ENCODE peak calls at places on chromosomes 12 and 14, in nine cellular contexts. One of them, this sample, is unnamed.

GRCh38 chr12:89707992-89708792 is 446 bp downstream of the ATP2B1 start:
- DNase-seq in vagina: no peak
- DNase-seq in adrenal gland: peak; percentile 57
- DNase-seq in HepG2: no peak
- DNase-seq in CD4-positive, CD25-positive, alpha-beta regulatory T cell: peak; percentile 28
- DNase-seq in H9: peak; percentile 46
- DNase-seq in dorsolateral prefrontal cortex: no peak
- DNase-seq in body of pancreas: peak; percentile 47
- DNase-seq in H7: peak; percentile 62
- DNase-seq in this sample: peak; percentile 46

GRCh38 chr14:67729072-67729561 is 27.4 kb downstream of the RDH12 start:
- DNase-seq in adrenal gland: no peak
- DNase-seq in HepG2: peak; percentile 28
- DNase-seq in body of pancreas: peak; percentile 41
- DNase-seq in H9: peak; percentile 88
- DNase-seq in vagina: no peak
- DNase-seq in dorsolateral prefrontal cortex: no peak
- DNase-seq in H7: peak; percentile 80
- DNase-seq in CD4-positive, CD25-positive, alpha-beta regulatory T cell: no peak
- DNase-seq in this sample: peak; percentile 75

GRCh38 chr12:106303202-106303820 is 778 bp downstream of the TCP11L2 start:
- DNase-seq in body of pancreas: peak; percentile 91
- DNase-seq in dorsolateral prefrontal cortex: peak; percentile 53
- DNase-seq in HepG2: peak; percentile 62
- DNase-seq in H7: peak; percentile 88
- DNase-seq in adrenal gland: peak; percentile 85
- DNase-seq in CD4-positive, CD25-positive, alpha-beta regulatory T cell: peak; percentile 97
- DNase-seq in vagina: no peak
- DNase-seq in H9: peak; percentile 89
- DNase-seq in this sample: peak; percentile 87

GRCh38 chr12:117968084-117968789 is 553 bp downstream of the KSR2 start:
- DNase-seq in H9: peak; percentile 31
- DNase-seq in body of pancreas: no peak
- DNase-seq in adrenal gland: no peak
- DNase-seq in CD4-positive, CD25-positive, alpha-beta regulatory T cell: no peak
- DNase-seq in dorsolateral prefrontal cortex: no peak
- DNase-seq in HepG2: no peak
- DNase-seq in H7: peak; percentile 28
- DNase-seq in vagina: no peak
- DNase-seq in this sample: no peak

GRCh38 chr14:64410084-64410774 is 22.1 kb downstream of the MTHFD1 start:
- DNase-seq in vagina: no peak
- DNase-seq in dorsolateral prefrontal cortex: no peak
- DNase-seq in HepG2: peak; percentile 67
- DNase-seq in body of pancreas: no peak
- DNase-seq in CD4-positive, CD25-positive, alpha-beta regulatory T cell: no peak
- DNase-seq in H7: peak; percentile 49
- DNase-seq in H9: peak; percentile 66
- DNase-seq in adrenal gland: peak; percentile 51
- DNase-seq in this sample: no peak

GRCh38 chr12:8681129-8681902 is 16.5 kb upstream of the RIMKLB start:
- DNase-seq in body of pancreas: no peak
- DNase-seq in H7: peak; percentile 52
- DNase-seq in H9: peak; percentile 77
- DNase-seq in CD4-positive, CD25-positive, alpha-beta regulatory T cell: no peak
- DNase-seq in vagina: no peak
- DNase-seq in dorsolateral prefrontal cortex: no peak
- DNase-seq in HepG2: no peak
- DNase-seq in adrenal gland: no peak
- DNase-seq in this sample: no peak

GRCh38 chr12:129393357-129393937 is 510.4 kb downstream of the TMEM132D start:
- DNase-seq in vagina: no peak
- DNase-seq in dorsolateral prefrontal cortex: no peak
- DNase-seq in H7: no peak
- DNase-seq in adrenal gland: no peak
- DNase-seq in H9: no peak
- DNase-seq in body of pancreas: no peak
- DNase-seq in HepG2: no peak
- DNase-seq in CD4-positive, CD25-positive, alpha-beta regulatory T cell: no peak
- DNase-seq in this sample: no peak

GRCh38 chr14:103190731-103191130 is 67.5 kb downstream of the TNFAIP2 start:
- DNase-seq in body of pancreas: no peak
- DNase-seq in H9: no peak
- DNase-seq in H7: no peak
- DNase-seq in CD4-positive, CD25-positive, alpha-beta regulatory T cell: no peak
- DNase-seq in dorsolateral prefrontal cortex: no peak
- DNase-seq in HepG2: no peak
- DNase-seq in adrenal gland: no peak
- DNase-seq in vagina: no peak
- DNase-seq in this sample: no peak

GRCh38 chr12:100656806-100657205 is 83.3 kb downstream of the GAS2L3 start:
- DNase-seq in H9: no peak
- DNase-seq in HepG2: no peak
- DNase-seq in CD4-positive, CD25-positive, alpha-beta regulatory T cell: no peak
- DNase-seq in adrenal gland: no peak
- DNase-seq in dorsolateral prefrontal cortex: no peak
- DNase-seq in vagina: no peak
- DNase-seq in H7: no peak
- DNase-seq in body of pancreas: no peak
- DNase-seq in this sample: no peak

GRCh38 chr14:57486767-57487379 is 6.8 kb downstream of the CCDC198 start:
- DNase-seq in dorsolateral prefrontal cortex: no peak
- DNase-seq in H7: peak; percentile 25
- DNase-seq in vagina: no peak
- DNase-seq in HepG2: peak; percentile 41
- DNase-seq in H9: no peak
- DNase-seq in CD4-positive, CD25-positive, alpha-beta regulatory T cell: no peak
- DNase-seq in adrenal gland: no peak
- DNase-seq in body of pancreas: no peak
- DNase-seq in this sample: no peak

GRCh38 chr14:56390859-56391258 is 188.7 kb upstream of the TMEM260 start:
- DNase-seq in body of pancreas: no peak
- DNase-seq in vagina: no peak
- DNase-seq in adrenal gland: no peak
- DNase-seq in H7: no peak
- DNase-seq in CD4-positive, CD25-positive, alpha-beta regulatory T cell: no peak
- DNase-seq in HepG2: no peak
- DNase-seq in dorsolateral prefrontal cortex: no peak
- DNase-seq in H9: no peak
- DNase-seq in this sample: no peak

GRCh38 chr12:96136129-96136528 is 58.0 kb upstream of the ELK3 start:
- DNase-seq in CD4-positive, CD25-positive, alpha-beta regulatory T cell: no peak
- DNase-seq in dorsolateral prefrontal cortex: no peak
- DNase-seq in adrenal gland: no peak
- DNase-seq in H7: no peak
- DNase-seq in H9: no peak
- DNase-seq in body of pancreas: no peak
- DNase-seq in HepG2: no peak
- DNase-seq in vagina: no peak
- DNase-seq in this sample: no peak

GRCh38 chr12:79409562-79409961 is 281.2 kb downstream of the PAWR start:
- DNase-seq in body of pancreas: no peak
- DNase-seq in CD4-positive, CD25-positive, alpha-beta regulatory T cell: no peak
- DNase-seq in vagina: no peak
- DNase-seq in HepG2: no peak
- DNase-seq in adrenal gland: no peak
- DNase-seq in dorsolateral prefrontal cortex: no peak
- DNase-seq in H9: no peak
- DNase-seq in H7: no peak
- DNase-seq in this sample: no peak

GRCh38 chr12:122297494-122297893 is 31.2 kb upstream of the VPS33A start:
- DNase-seq in vagina: no peak
- DNase-seq in dorsolateral prefrontal cortex: peak; percentile 38
- DNase-seq in H9: no peak
- DNase-seq in HepG2: no peak
- DNase-seq in body of pancreas: no peak
- DNase-seq in CD4-positive, CD25-positive, alpha-beta regulatory T cell: no peak
- DNase-seq in H7: no peak
- DNase-seq in adrenal gland: no peak
- DNase-seq in this sample: no peak

GRCh38 chr12:66239295-66239694 is 50.3 kb downstream of the IRAK3 start:
- DNase-seq in body of pancreas: no peak
- DNase-seq in HepG2: no peak
- DNase-seq in H7: peak; percentile 31
- DNase-seq in vagina: no peak
- DNase-seq in dorsolateral prefrontal cortex: no peak
- DNase-seq in CD4-positive, CD25-positive, alpha-beta regulatory T cell: no peak
- DNase-seq in H9: no peak
- DNase-seq in adrenal gland: no peak
- DNase-seq in this sample: no peak

GRCh38 chr14:36068777-36069534 is 107.6 kb downstream of the PTCSC3 start:
- DNase-seq in vagina: no peak
- DNase-seq in body of pancreas: no peak
- DNase-seq in HepG2: no peak
- DNase-seq in CD4-positive, CD25-positive, alpha-beta regulatory T cell: no peak
- DNase-seq in H7: no peak
- DNase-seq in dorsolateral prefrontal cortex: no peak
- DNase-seq in adrenal gland: no peak
- DNase-seq in H9: no peak
- DNase-seq in this sample: no peak

GRCh38 chr12:30985814-30986452 is 59.4 kb downstream of the TSPAN11 start:
- DNase-seq in adrenal gland: peak; percentile 52
- DNase-seq in dorsolateral prefrontal cortex: peak; percentile 73
- DNase-seq in HepG2: peak; percentile 33
- DNase-seq in H9: peak; percentile 85
- DNase-seq in body of pancreas: peak; percentile 54
- DNase-seq in CD4-positive, CD25-positive, alpha-beta regulatory T cell: no peak
- DNase-seq in H7: peak; percentile 94
- DNase-seq in vagina: no peak
- DNase-seq in this sample: peak; percentile 32

GRCh38 chr14:69321601-69322330 is 61.8 kb downstream of the GALNT16 start:
- DNase-seq in HepG2: no peak
- DNase-seq in H7: no peak
- DNase-seq in vagina: no peak
- DNase-seq in CD4-positive, CD25-positive, alpha-beta regulatory T cell: no peak
- DNase-seq in body of pancreas: no peak
- DNase-seq in H9: no peak
- DNase-seq in dorsolateral prefrontal cortex: peak; percentile 53
- DNase-seq in adrenal gland: peak; percentile 38
- DNase-seq in this sample: no peak

GRCh38 chr14:101198398-101199027 is 295.0 kb upstream of the RTL1 start:
- DNase-seq in H7: peak; percentile 23
- DNase-seq in adrenal gland: peak; percentile 12
- DNase-seq in body of pancreas: no peak
- DNase-seq in HepG2: no peak
- DNase-seq in CD4-positive, CD25-positive, alpha-beta regulatory T cell: no peak
- DNase-seq in dorsolateral prefrontal cortex: no peak
- DNase-seq in H9: peak; percentile 7
- DNase-seq in vagina: peak; percentile 74
- DNase-seq in this sample: no peak

GRCh38 chr12:47545938-47546609 is 159.8 kb downstream of the RPAP3 start:
- DNase-seq in H9: no peak
- DNase-seq in body of pancreas: no peak
- DNase-seq in dorsolateral prefrontal cortex: no peak
- DNase-seq in CD4-positive, CD25-positive, alpha-beta regulatory T cell: no peak
- DNase-seq in vagina: no peak
- DNase-seq in adrenal gland: no peak
- DNase-seq in HepG2: no peak
- DNase-seq in H7: no peak
- DNase-seq in this sample: no peak

GRCh38 chr12:47551426-47551851 is 154.4 kb downstream of the RPAP3 start:
- DNase-seq in adrenal gland: no peak
- DNase-seq in vagina: no peak
- DNase-seq in HepG2: no peak
- DNase-seq in H7: no peak
- DNase-seq in dorsolateral prefrontal cortex: no peak
- DNase-seq in H9: no peak
- DNase-seq in CD4-positive, CD25-positive, alpha-beta regulatory T cell: no peak
- DNase-seq in body of pancreas: no peak
- DNase-seq in this sample: no peak

GRCh38 chr12:47549258-47549657 is 156.6 kb downstream of the RPAP3 start:
- DNase-seq in CD4-positive, CD25-positive, alpha-beta regulatory T cell: no peak
- DNase-seq in dorsolateral prefrontal cortex: no peak
- DNase-seq in H9: no peak
- DNase-seq in HepG2: no peak
- DNase-seq in adrenal gland: no peak
- DNase-seq in body of pancreas: no peak
- DNase-seq in vagina: no peak
- DNase-seq in H7: no peak
- DNase-seq in this sample: no peak

DNA sequence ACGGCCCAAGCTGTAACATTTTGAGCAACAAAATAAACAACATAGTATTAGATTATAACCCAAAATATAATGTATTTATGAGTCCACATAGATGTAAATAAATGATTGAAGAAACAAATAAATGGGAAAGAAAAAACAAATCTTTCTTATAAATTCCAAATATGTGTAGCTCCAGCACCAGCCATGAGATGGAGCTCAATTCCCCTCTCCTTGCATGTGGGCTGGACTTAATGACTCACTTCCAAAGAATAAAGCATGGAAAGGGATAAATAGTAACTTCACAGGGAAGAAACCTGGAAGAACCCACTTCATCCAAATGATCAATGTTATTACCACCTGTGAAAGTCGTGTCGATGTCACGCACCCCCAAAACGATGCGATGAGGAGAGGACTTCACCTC is 158.8 kb downstream of the RPAP3 start:
- DNase-seq in vagina: no peak
- DNase-seq in H7: peak; percentile 35
- DNase-seq in H9: no peak
- DNase-seq in body of pancreas: no peak
- DNase-seq in adrenal gland: no peak
- DNase-seq in dorsolateral prefrontal cortex: no peak
- DNase-seq in HepG2: no peak
- DNase-seq in CD4-positive, CD25-positive, alpha-beta regulatory T cell: no peak
- DNase-seq in this sample: no peak
- H3K27me3 ChIP-seq in vagina: no peaks in the 10 kb centered on the region
- H3K27me3 ChIP-seq in H7: no peaks in the 10 kb centered on the region
- H3K27me3 ChIP-seq in H9: no peaks in the 10 kb centered on the region
- H3K27me3 ChIP-seq in body of pancreas: no peaks in the 10 kb centered on the region
- H3K27me3 ChIP-seq in adrenal gland: no peaks in the 10 kb centered on the region
- H3K27me3 ChIP-seq in dorsolateral prefrontal cortex: no peaks in the 10 kb centered on the region
- H3K27me3 ChIP-seq in HepG2: no peaks in the 10 kb centered on the region
- H3K27me3 ChIP-seq in CD4-positive, CD25-positive, alpha-beta regulatory T cell: no peaks in the 10 kb centered on the region
- H3K27me3 ChIP-seq in this sample: no peaks in the 10 kb centered on the region

GRCh38 chr12:5435161-5435560 is 3.3 kb downstream of the NTF3 start:
- DNase-seq in H7: no peak
- DNase-seq in HepG2: no peak
- DNase-seq in H9: no peak
- DNase-seq in dorsolateral prefrontal cortex: no peak
- DNase-seq in body of pancreas: no peak
- DNase-seq in adrenal gland: no peak
- DNase-seq in CD4-positive, CD25-positive, alpha-beta regulatory T cell: no peak
- DNase-seq in vagina: no peak
- DNase-seq in this sample: no peak
- H3K27me3 ChIP-seq in H7: peaks cover 71% of the 10 kb centered on the region
- H3K27me3 ChIP-seq in HepG2: peaks cover 28% of the 10 kb centered on the region
- H3K27me3 ChIP-seq in H9: peaks cover 51% of the 10 kb centered on the region
- H3K27me3 ChIP-seq in dorsolateral prefrontal cortex: peaks cover 40% of the 10 kb centered on the region
- H3K27me3 ChIP-seq in body of pancreas: peaks cover 30% of the 10 kb centered on the region
- H3K27me3 ChIP-seq in adrenal gland: peaks cover 21% of the 10 kb centered on the region
- H3K27me3 ChIP-seq in CD4-positive, CD25-positive, alpha-beta regulatory T cell: peaks cover 16% of the 10 kb centered on the region
- H3K27me3 ChIP-seq in vagina: no peaks in the 10 kb centered on the region
- H3K27me3 ChIP-seq in this sample: peaks cover 41% of the 10 kb centered on the region

GRCh38 chr14:105541218-105541617 is 14.8 kb downstream of the TMEM121 start:
- DNase-seq in adrenal gland: no peak
- DNase-seq in H9: no peak
- DNase-seq in vagina: no peak
- DNase-seq in dorsolateral prefrontal cortex: peak; percentile 22
- DNase-seq in body of pancreas: no peak
- DNase-seq in HepG2: no peak
- DNase-seq in H7: no peak
- DNase-seq in CD4-positive, CD25-positive, alpha-beta regulatory T cell: no peak
- DNase-seq in this sample: no peak
- H3K27me3 ChIP-seq in adrenal gland: peaks cover 16% of the 10 kb centered on the region
- H3K27me3 ChIP-seq in H9: no peaks in the 10 kb centered on the region
- H3K27me3 ChIP-seq in vagina: no peaks in the 10 kb centered on the region
- H3K27me3 ChIP-seq in dorsolateral prefrontal cortex: no peaks in the 10 kb centered on the region
- H3K27me3 ChIP-seq in body of pancreas: peaks cover 12% of the 10 kb centered on the region
- H3K27me3 ChIP-seq in HepG2: peaks cover 62% of the 10 kb centered on the region
- H3K27me3 ChIP-seq in H7: no peaks in the 10 kb centered on the region
- H3K27me3 ChIP-seq in CD4-positive, CD25-positive, alpha-beta regulatory T cell: peaks cover 8% of the 10 kb centered on the region
- H3K27me3 ChIP-seq in this sample: no peaks in the 10 kb centered on the region

GRCh38 chr12:27975222-27976136 is 2.9 kb upstream of the PTHLH start:
- DNase-seq in dorsolateral prefrontal cortex: no peak
- DNase-seq in HepG2: no peak
- DNase-seq in vagina: no peak
- DNase-seq in H7: peak; percentile 83
- DNase-seq in adrenal gland: no peak
- DNase-seq in body of pancreas: peak; percentile 39
- DNase-seq in H9: peak; percentile 81
- DNase-seq in CD4-positive, CD25-positive, alpha-beta regulatory T cell: no peak
- DNase-seq in this sample: no peak
- H3K27me3 ChIP-seq in dorsolateral prefrontal cortex: peaks cover 34% of the 10 kb centered on the region
- H3K27me3 ChIP-seq in HepG2: peaks cover 44% of the 10 kb centered on the region
- H3K27me3 ChIP-seq in vagina: no peaks in the 10 kb centered on the region
- H3K27me3 ChIP-seq in H7: peaks cover 73% of the 10 kb centered on the region
- H3K27me3 ChIP-seq in adrenal gland: peaks cover 38% of the 10 kb centered on the region
- H3K27me3 ChIP-seq in body of pancreas: no peaks in the 10 kb centered on the region
- H3K27me3 ChIP-seq in H9: peaks cover 52% of the 10 kb centered on the region
- H3K27me3 ChIP-seq in CD4-positive, CD25-positive, alpha-beta regulatory T cell: peaks cover 38% of the 10 kb centered on the region
- H3K27me3 ChIP-seq in this sample: peaks cover 43% of the 10 kb centered on the region